ENCODE peak calls at places on chromosomes 12 and 14, in seven cellular contexts. One of them, this sample, is unnamed.

GRCh38 chr12:113299619-113300237 is 35.2 kb downstream of the SLC8B1 start:
- DNase-seq in A549: peak
- DNase-seq in IMR-90: peak
- DNase-seq in testis: peak
- DNase-seq in AG09309: peak
- DNase-seq in fibroblast of mammary gland: peak
- DNase-seq in cardiac muscle cell: peak
- DNase-seq in this sample: peak

GRCh38 chr14:32565256-32565655 is 236.2 kb downstream of the AKAP6 start:
- DNase-seq in fibroblast of mammary gland: no peak
- DNase-seq in IMR-90: no peak
- DNase-seq in testis: no peak
- DNase-seq in cardiac muscle cell: peak
- DNase-seq in A549: no peak
- DNase-seq in AG09309: no peak
- DNase-seq in this sample: peak

GRCh38 chr14:103142031-103142430 is 18.8 kb downstream of the TNFAIP2 start:
- DNase-seq in testis: no peak
- DNase-seq in AG09309: no peak
- DNase-seq in A549: no peak
- DNase-seq in cardiac muscle cell: no peak
- DNase-seq in IMR-90: no peak
- DNase-seq in fibroblast of mammary gland: no peak
- DNase-seq in this sample: no peak

GRCh38 chr12:65634626-65635331 is 189.5 kb upstream of the HMGA2 start:
- DNase-seq in testis: no peak
- DNase-seq in AG09309: no peak
- DNase-seq in A549: no peak
- DNase-seq in cardiac muscle cell: no peak
- DNase-seq in IMR-90: peak
- DNase-seq in fibroblast of mammary gland: peak
- DNase-seq in this sample: peak

GRCh38 chr12:10319414-10319813 is 11.7 kb downstream of the KLRD1 start:
- DNase-seq in IMR-90: no peak
- DNase-seq in AG09309: no peak
- DNase-seq in testis: no peak
- DNase-seq in fibroblast of mammary gland: no peak
- DNase-seq in cardiac muscle cell: no peak
- DNase-seq in A549: no peak
- DNase-seq in this sample: no peak

GRCh38 chr12:120278137-120279069 is 12.9 kb upstream of the PXN start:
- DNase-seq in cardiac muscle cell: no peak
- DNase-seq in A549: no peak
- DNase-seq in IMR-90: no peak
- DNase-seq in AG09309: no peak
- DNase-seq in testis: no peak
- DNase-seq in fibroblast of mammary gland: no peak
- DNase-seq in this sample: no peak

GRCh38 chr14:100691395-100692025 is 35.2 kb upstream of the DLK1 start:
- DNase-seq in IMR-90: no peak
- DNase-seq in AG09309: no peak
- DNase-seq in fibroblast of mammary gland: no peak
- DNase-seq in testis: no peak
- DNase-seq in cardiac muscle cell: no peak
- DNase-seq in A549: no peak
- DNase-seq in this sample: no peak

GRCh38 chr12:27015730-27016076 is 1.5 kb upstream of the TM7SF3 start:
- DNase-seq in A549: peak
- DNase-seq in IMR-90: peak
- DNase-seq in AG09309: no peak
- DNase-seq in testis: no peak
- DNase-seq in fibroblast of mammary gland: peak
- DNase-seq in cardiac muscle cell: peak
- DNase-seq in this sample: peak

GRCh38 chr12:6167327-6168280 is 32.6 kb upstream of the CD9 start:
- DNase-seq in cardiac muscle cell: no peak
- DNase-seq in A549: peak
- DNase-seq in IMR-90: peak
- DNase-seq in AG09309: peak
- DNase-seq in fibroblast of mammary gland: peak
- DNase-seq in testis: no peak
- DNase-seq in this sample: peak

GRCh38 chr12:107490000-107490399 is 195.6 kb upstream of the PWP1 start:
- DNase-seq in IMR-90: no peak
- DNase-seq in cardiac muscle cell: no peak
- DNase-seq in testis: no peak
- DNase-seq in fibroblast of mammary gland: no peak
- DNase-seq in A549: no peak
- DNase-seq in AG09309: no peak
- DNase-seq in this sample: no peak

GRCh38 chr14:102157346-102157745 is 17.6 kb downstream of the WDR20 start:
- DNase-seq in IMR-90: no peak
- DNase-seq in AG09309: no peak
- DNase-seq in testis: no peak
- DNase-seq in cardiac muscle cell: no peak
- DNase-seq in fibroblast of mammary gland: no peak
- DNase-seq in A549: no peak
- DNase-seq in this sample: no peak

GRCh38 chr14:50001999-50002925 is 109.4 kb downstream of the ARF6 start:
- DNase-seq in IMR-90: no peak
- DNase-seq in A549: no peak
- DNase-seq in testis: no peak
- DNase-seq in cardiac muscle cell: no peak
- DNase-seq in fibroblast of mammary gland: no peak
- DNase-seq in AG09309: no peak
- DNase-seq in this sample: no peak

GRCh38 chr12:26126340-26127284 is 1.8 kb upstream of the BHLHE41 start:
- DNase-seq in cardiac muscle cell: peak
- DNase-seq in A549: peak
- DNase-seq in fibroblast of mammary gland: peak
- DNase-seq in testis: peak
- DNase-seq in AG09309: no peak
- DNase-seq in IMR-90: peak
- DNase-seq in this sample: peak

GRCh38 chr12:10331642-10332239 is 24.1 kb downstream of the KLRD1 start:
- DNase-seq in cardiac muscle cell: peak
- DNase-seq in AG09309: peak
- DNase-seq in testis: no peak
- DNase-seq in A549: peak
- DNase-seq in IMR-90: peak
- DNase-seq in fibroblast of mammary gland: peak
- DNase-seq in this sample: peak

GRCh38 chr14:77114609-77115008 is 16.6 kb downstream of the CIPC start:
- DNase-seq in A549: no peak
- DNase-seq in AG09309: no peak
- DNase-seq in fibroblast of mammary gland: no peak
- DNase-seq in testis: no peak
- DNase-seq in IMR-90: no peak
- DNase-seq in cardiac muscle cell: no peak
- DNase-seq in this sample: no peak

GRCh38 chr12:120242275-120242799 is 23.2 kb downstream of the PXN start:
- DNase-seq in A549: no peak
- DNase-seq in testis: no peak
- DNase-seq in fibroblast of mammary gland: no peak
- DNase-seq in cardiac muscle cell: no peak
- DNase-seq in AG09309: no peak
- DNase-seq in IMR-90: no peak
- DNase-seq in this sample: no peak

GRCh38 chr12:58249610-58250009 is 308.2 kb downstream of the ATP23 start:
- DNase-seq in AG09309: no peak
- DNase-seq in IMR-90: no peak
- DNase-seq in testis: no peak
- DNase-seq in cardiac muscle cell: peak
- DNase-seq in A549: no peak
- DNase-seq in fibroblast of mammary gland: peak
- DNase-seq in this sample: no peak

GRCh38 chr12:39620664-39621658 is 1.4 kb upstream of the ABCD2 start:
- DNase-seq in fibroblast of mammary gland: no peak
- DNase-seq in AG09309: no peak
- DNase-seq in testis: no peak
- DNase-seq in IMR-90: no peak
- DNase-seq in A549: no peak
- DNase-seq in cardiac muscle cell: no peak
- DNase-seq in this sample: peak

GRCh38 chr12:117830471-117830870 is 138.3 kb downstream of the KSR2 start:
- DNase-seq in fibroblast of mammary gland: no peak
- DNase-seq in IMR-90: no peak
- DNase-seq in cardiac muscle cell: no peak
- DNase-seq in testis: no peak
- DNase-seq in AG09309: peak
- DNase-seq in A549: no peak
- DNase-seq in this sample: no peak

GRCh38 chr12:106127289-106128126 is 11.2 kb downstream of the NUAK1 start:
- DNase-seq in A549: no peak
- DNase-seq in cardiac muscle cell: no peak
- DNase-seq in IMR-90: peak
- DNase-seq in testis: no peak
- DNase-seq in AG09309: no peak
- DNase-seq in fibroblast of mammary gland: no peak
- DNase-seq in this sample: peak

GRCh38 chr12:14156606-14157005 is 175.2 kb upstream of the GRIN2B start:
- DNase-seq in fibroblast of mammary gland: no peak
- DNase-seq in IMR-90: no peak
- DNase-seq in A549: no peak
- DNase-seq in AG09309: no peak
- DNase-seq in testis: no peak
- DNase-seq in cardiac muscle cell: no peak
- DNase-seq in this sample: no peak

GRCh38 chr12:59637657-59638150 is 41.9 kb downstream of the SLC16A7 start:
- DNase-seq in AG09309: no peak
- DNase-seq in cardiac muscle cell: no peak
- DNase-seq in testis: no peak
- DNase-seq in IMR-90: peak
- DNase-seq in A549: no peak
- DNase-seq in fibroblast of mammary gland: no peak
- DNase-seq in this sample: peak

GRCh38 chr14:93286212-93286890 is 46.5 kb downstream of the BTBD7 start:
- DNase-seq in testis: no peak
- DNase-seq in IMR-90: peak
- DNase-seq in A549: no peak
- DNase-seq in fibroblast of mammary gland: no peak
- DNase-seq in cardiac muscle cell: no peak
- DNase-seq in AG09309: no peak
- DNase-seq in this sample: peak

GRCh38 chr12:104439137-104439536 is 17.6 kb upstream of the CHST11 start:
- DNase-seq in IMR-90: no peak
- DNase-seq in cardiac muscle cell: no peak
- DNase-seq in A549: no peak
- DNase-seq in fibroblast of mammary gland: no peak
- DNase-seq in testis: no peak
- DNase-seq in AG09309: no peak
- DNase-seq in this sample: no peak

GRCh38 chr12:109596418-109597244 is 23.0 kb downstream of the MVK start:
- DNase-seq in fibroblast of mammary gland: no peak
- DNase-seq in testis: no peak
- DNase-seq in A549: no peak
- DNase-seq in IMR-90: no peak
- DNase-seq in AG09309: no peak
- DNase-seq in cardiac muscle cell: no peak
- DNase-seq in this sample: no peak

GRCh38 chr12:103877934-103878510 is 37.0 kb upstream of the NT5DC3 start:
- DNase-seq in AG09309: no peak
- DNase-seq in fibroblast of mammary gland: peak
- DNase-seq in testis: peak
- DNase-seq in A549: peak
- DNase-seq in IMR-90: peak
- DNase-seq in cardiac muscle cell: peak
- DNase-seq in this sample: peak

GRCh38 chr14:60561845-60562746 is 53.1 kb downstream of the SIX6 start:
- DNase-seq in A549: peak
- DNase-seq in cardiac muscle cell: peak
- DNase-seq in AG09309: peak
- DNase-seq in fibroblast of mammary gland: peak
- DNase-seq in IMR-90: peak
- DNase-seq in testis: peak
- DNase-seq in this sample: peak

GRCh38 chr14:88233915-88234314 is 89.2 kb downstream of the KCNK10 start:
- DNase-seq in AG09309: no peak
- DNase-seq in A549: no peak
- DNase-seq in cardiac muscle cell: peak
- DNase-seq in testis: peak
- DNase-seq in fibroblast of mammary gland: peak
- DNase-seq in IMR-90: no peak
- DNase-seq in this sample: peak

GRCh38 chr12:120361506-120362208 is 7.3 kb downstream of the MSI1 start:
- DNase-seq in A549: no peak
- DNase-seq in cardiac muscle cell: peak
- DNase-seq in fibroblast of mammary gland: peak
- DNase-seq in AG09309: no peak
- DNase-seq in IMR-90: peak
- DNase-seq in testis: peak
- DNase-seq in this sample: peak

GRCh38 chr12:4307593-4308333 is 13.2 kb upstream of the TIGAR start:
- DNase-seq in fibroblast of mammary gland: peak
- DNase-seq in AG09309: peak
- DNase-seq in IMR-90: peak
- DNase-seq in testis: peak
- DNase-seq in A549: peak
- DNase-seq in cardiac muscle cell: peak
- DNase-seq in this sample: peak
- TF ChIP-seq CTCF in fibroblast of mammary gland: peak
- TF ChIP-seq CTCF in AG09309: peak
- TF ChIP-seq CTCF in IMR-90: peak
- TF ChIP-seq CTCF in testis: peak
- TF ChIP-seq CTCF in A549: peak
- TF ChIP-seq CTCF in cardiac muscle cell: peak
- TF ChIP-seq CTCF in this sample: peak

GRCh38 chr12:79373896-79374499 is 316.8 kb downstream of the PAWR start:
- DNase-seq in testis: peak
- DNase-seq in IMR-90: peak
- DNase-seq in A549: peak
- DNase-seq in fibroblast of mammary gland: peak
- DNase-seq in AG09309: no peak
- DNase-seq in cardiac muscle cell: peak
- DNase-seq in this sample: peak
- H3K4me3 ChIP-seq in testis: no peak
- H3K4me3 ChIP-seq in IMR-90: no peak
- H3K4me3 ChIP-seq in A549: no peak
- H3K4me3 ChIP-seq in fibroblast of mammary gland: no peak
- H3K4me3 ChIP-seq in AG09309: no peak
- H3K4me3 ChIP-seq in cardiac muscle cell: no peak
- H3K4me3 ChIP-seq in this sample: no peak

DNA sequence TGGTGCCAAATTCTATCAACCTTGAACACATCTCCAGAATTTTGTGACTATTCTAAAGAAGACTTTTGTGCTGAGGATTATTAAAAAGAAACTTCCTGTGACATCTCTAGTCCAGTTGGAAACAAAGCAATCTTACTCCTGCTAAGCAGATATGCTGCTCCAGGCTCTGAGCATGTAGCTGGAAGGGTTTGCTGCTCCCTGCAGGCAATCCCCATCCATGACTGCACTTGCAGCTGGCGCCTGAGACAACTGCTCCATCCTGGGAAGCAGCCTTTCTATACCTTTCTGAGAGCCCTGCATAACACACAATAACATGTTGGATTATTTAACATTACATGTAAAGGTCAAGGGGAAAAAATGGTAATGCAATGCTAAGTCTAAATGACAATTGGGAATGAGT is 105.1 kb downstream of the NDUFA12 start:
- DNase-seq in IMR-90: no peak
- DNase-seq in cardiac muscle cell: no peak
- DNase-seq in AG09309: no peak
- DNase-seq in A549: no peak
- DNase-seq in testis: no peak
- DNase-seq in fibroblast of mammary gland: peak
- DNase-seq in this sample: peak
- TF ChIP-seq CTCF in IMR-90: no peak
- TF ChIP-seq CTCF in cardiac muscle cell: peak
- TF ChIP-seq CTCF in AG09309: peak
- TF ChIP-seq CTCF in A549: no peak
- TF ChIP-seq CTCF in testis: no peak
- TF ChIP-seq CTCF in fibroblast of mammary gland: peak
- TF ChIP-seq CTCF in this sample: peak

GRCh38 chr14:97408937-97409860 is 612.0 kb downstream of the VRK1 start:
- DNase-seq in AG09309: no peak
- DNase-seq in IMR-90: no peak
- DNase-seq in testis: no peak
- DNase-seq in cardiac muscle cell: no peak
- DNase-seq in A549: no peak
- DNase-seq in fibroblast of mammary gland: no peak
- DNase-seq in this sample: no peak
- H3K4me3 ChIP-seq in AG09309: no peak
- H3K4me3 ChIP-seq in IMR-90: no peak
- H3K4me3 ChIP-seq in testis: no peak
- H3K4me3 ChIP-seq in cardiac muscle cell: no peak
- H3K4me3 ChIP-seq in A549: no peak
- H3K4me3 ChIP-seq in fibroblast of mammary gland: no peak
- H3K4me3 ChIP-seq in this sample: no peak